ENCODE peak calls at places on chromosomes 7 and 10, in six cellular contexts. One of them, this sample, is unnamed.

GRCh38 chr7:28473567-28474266 is 61.4 kb downstream of the CREB5 start:
- DNase-seq in SJSA1: no peak
- DNase-seq in IMR-90: no peak
- DNase-seq in CD8-positive, alpha-beta memory T cell: no peak
- DNase-seq in heart right ventricle: peak
- DNase-seq in substantia nigra: no peak
- DNase-seq in this sample: peak

GRCh38 chr7:34036972-34037792 is 131.8 kb downstream of the BMPER start:
- DNase-seq in SJSA1: no peak
- DNase-seq in IMR-90: no peak
- DNase-seq in CD8-positive, alpha-beta memory T cell: no peak
- DNase-seq in heart right ventricle: no peak
- DNase-seq in substantia nigra: no peak
- DNase-seq in this sample: no peak

GRCh38 chr7:23234569-23235296 is 11.8 kb upstream of the GPNMB start:
- DNase-seq in SJSA1: no peak
- DNase-seq in IMR-90: no peak
- DNase-seq in CD8-positive, alpha-beta memory T cell: no peak
- DNase-seq in heart right ventricle: no peak
- DNase-seq in substantia nigra: no peak
- DNase-seq in this sample: no peak

GRCh38 chr10:116538461-116538860 is 7.3 kb upstream of the PNLIP start:
- DNase-seq in SJSA1: no peak
- DNase-seq in IMR-90: peak
- DNase-seq in CD8-positive, alpha-beta memory T cell: no peak
- DNase-seq in heart right ventricle: no peak
- DNase-seq in substantia nigra: no peak
- DNase-seq in this sample: no peak

GRCh38 chr10:88120599-88121333 is 257.3 kb downstream of the PTEN start:
- DNase-seq in SJSA1: no peak
- DNase-seq in IMR-90: no peak
- DNase-seq in CD8-positive, alpha-beta memory T cell: no peak
- DNase-seq in heart right ventricle: no peak
- DNase-seq in substantia nigra: no peak
- DNase-seq in this sample: no peak

GRCh38 chr7:8284606-8285005 is 22.6 kb upstream of the ICA1 start:
- DNase-seq in SJSA1: no peak
- DNase-seq in IMR-90: no peak
- DNase-seq in CD8-positive, alpha-beta memory T cell: no peak
- DNase-seq in heart right ventricle: no peak
- DNase-seq in substantia nigra: no peak
- DNase-seq in this sample: no peak

GRCh38 chr10:122746408-122746807 is 46.8 kb upstream of the C10orf120 start:
- DNase-seq in SJSA1: no peak
- DNase-seq in IMR-90: no peak
- DNase-seq in CD8-positive, alpha-beta memory T cell: no peak
- DNase-seq in heart right ventricle: no peak
- DNase-seq in substantia nigra: no peak
- DNase-seq in this sample: no peak

GRCh38 chr7:78212476-78213060 is 414.0 kb downstream of the PHTF2 start:
- DNase-seq in SJSA1: no peak
- DNase-seq in IMR-90: peak
- DNase-seq in CD8-positive, alpha-beta memory T cell: no peak
- DNase-seq in heart right ventricle: no peak
- DNase-seq in substantia nigra: no peak
- DNase-seq in this sample: no peak

GRCh38 chr10:113947138-113948011 is 92.9 kb downstream of the NHLRC2 start:
- DNase-seq in SJSA1: peak
- DNase-seq in IMR-90: no peak
- DNase-seq in CD8-positive, alpha-beta memory T cell: no peak
- DNase-seq in heart right ventricle: no peak
- DNase-seq in substantia nigra: no peak
- DNase-seq in this sample: no peak

GRCh38 chr7:707296-708000 is 19.1 kb upstream of the DNAAF5 start:
- DNase-seq in SJSA1: no peak
- DNase-seq in IMR-90: no peak
- DNase-seq in CD8-positive, alpha-beta memory T cell: no peak
- DNase-seq in heart right ventricle: no peak
- DNase-seq in substantia nigra: no peak
- DNase-seq in this sample: no peak

GRCh38 chr7:157522189-157522588 is 185.4 kb downstream of the DNAJB6 start:
- DNase-seq in SJSA1: peak
- DNase-seq in IMR-90: no peak
- DNase-seq in CD8-positive, alpha-beta memory T cell: no peak
- DNase-seq in heart right ventricle: no peak
- DNase-seq in substantia nigra: no peak
- DNase-seq in this sample: peak

GRCh38 chr10:132562916-132563456 is 25.4 kb downstream of the INPP5A start:
- DNase-seq in SJSA1: no peak
- DNase-seq in IMR-90: no peak
- DNase-seq in CD8-positive, alpha-beta memory T cell: no peak
- DNase-seq in heart right ventricle: no peak
- DNase-seq in substantia nigra: no peak
- DNase-seq in this sample: peak

GRCh38 chr7:155862088-155862487 is 49.8 kb upstream of the SHH start:
- DNase-seq in SJSA1: no peak
- DNase-seq in IMR-90: no peak
- DNase-seq in CD8-positive, alpha-beta memory T cell: no peak
- DNase-seq in heart right ventricle: no peak
- DNase-seq in substantia nigra: no peak
- DNase-seq in this sample: no peak

GRCh38 chr10:67606572-67606971 is 89.4 kb downstream of the CTNNA3 start:
- DNase-seq in SJSA1: peak
- DNase-seq in IMR-90: peak
- DNase-seq in CD8-positive, alpha-beta memory T cell: no peak
- DNase-seq in heart right ventricle: no peak
- DNase-seq in substantia nigra: no peak
- DNase-seq in this sample: no peak

GRCh38 chr7:130649004-130649790 is 19.4 kb downstream of the COPG2 start:
- DNase-seq in SJSA1: no peak
- DNase-seq in IMR-90: peak
- DNase-seq in CD8-positive, alpha-beta memory T cell: no peak
- DNase-seq in heart right ventricle: no peak
- DNase-seq in substantia nigra: no peak
- DNase-seq in this sample: no peak

GRCh38 chr10:70619271-70620019 is 16.9 kb upstream of the PRF1 start:
- DNase-seq in SJSA1: no peak
- DNase-seq in IMR-90: peak
- DNase-seq in CD8-positive, alpha-beta memory T cell: no peak
- DNase-seq in heart right ventricle: no peak
- DNase-seq in substantia nigra: no peak
- DNase-seq in this sample: no peak

GRCh38 chr7:30647589-30647988 is 34.7 kb downstream of the CRHR2 start:
- DNase-seq in SJSA1: no peak
- DNase-seq in IMR-90: no peak
- DNase-seq in CD8-positive, alpha-beta memory T cell: no peak
- DNase-seq in heart right ventricle: no peak
- DNase-seq in substantia nigra: no peak
- DNase-seq in this sample: peak

DNA sequence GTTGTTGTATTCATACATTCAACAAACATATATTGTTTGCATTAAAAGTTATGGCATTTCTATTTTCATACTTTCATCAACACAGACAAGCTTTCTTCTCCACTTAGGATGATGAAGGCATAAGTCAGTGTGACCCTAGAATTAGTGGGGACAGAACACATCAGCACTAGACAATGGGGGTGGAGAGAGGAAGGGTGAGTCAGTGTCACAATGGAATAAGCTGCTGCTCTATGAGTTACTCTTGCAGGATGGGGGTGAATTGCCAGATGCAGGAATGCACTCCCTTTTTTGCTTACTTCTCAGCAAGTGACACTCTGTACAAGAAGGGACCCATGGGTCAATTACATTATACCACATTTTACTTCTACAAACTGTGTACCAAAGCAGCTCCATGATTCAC is 74.0 kb downstream of the DGKI start:
- DNase-seq in SJSA1: peak
- DNase-seq in IMR-90: peak
- DNase-seq in CD8-positive, alpha-beta memory T cell: no peak
- DNase-seq in heart right ventricle: no peak
- DNase-seq in substantia nigra: no peak
- DNase-seq in this sample: no peak
- H3K27ac ChIP-seq in SJSA1: no peak
- H3K27ac ChIP-seq in IMR-90: no peak
- H3K27ac ChIP-seq in CD8-positive, alpha-beta memory T cell: no peak
- H3K27ac ChIP-seq in heart right ventricle: no peak
- H3K27ac ChIP-seq in substantia nigra: no peak
- H3K27ac ChIP-seq in this sample: no peak

GRCh38 chr10:110723224-110723891 is 79.2 kb downstream of the RBM20 start:
- DNase-seq in SJSA1: no peak
- DNase-seq in IMR-90: no peak
- DNase-seq in CD8-positive, alpha-beta memory T cell: no peak
- DNase-seq in heart right ventricle: no peak
- DNase-seq in substantia nigra: no peak
- DNase-seq in this sample: no peak

GRCh38 chr10:110721406-110722038 is 77.4 kb downstream of the RBM20 start:
- DNase-seq in SJSA1: no peak
- DNase-seq in IMR-90: no peak
- DNase-seq in CD8-positive, alpha-beta memory T cell: no peak
- DNase-seq in heart right ventricle: no peak
- DNase-seq in substantia nigra: no peak
- DNase-seq in this sample: no peak

DNA sequence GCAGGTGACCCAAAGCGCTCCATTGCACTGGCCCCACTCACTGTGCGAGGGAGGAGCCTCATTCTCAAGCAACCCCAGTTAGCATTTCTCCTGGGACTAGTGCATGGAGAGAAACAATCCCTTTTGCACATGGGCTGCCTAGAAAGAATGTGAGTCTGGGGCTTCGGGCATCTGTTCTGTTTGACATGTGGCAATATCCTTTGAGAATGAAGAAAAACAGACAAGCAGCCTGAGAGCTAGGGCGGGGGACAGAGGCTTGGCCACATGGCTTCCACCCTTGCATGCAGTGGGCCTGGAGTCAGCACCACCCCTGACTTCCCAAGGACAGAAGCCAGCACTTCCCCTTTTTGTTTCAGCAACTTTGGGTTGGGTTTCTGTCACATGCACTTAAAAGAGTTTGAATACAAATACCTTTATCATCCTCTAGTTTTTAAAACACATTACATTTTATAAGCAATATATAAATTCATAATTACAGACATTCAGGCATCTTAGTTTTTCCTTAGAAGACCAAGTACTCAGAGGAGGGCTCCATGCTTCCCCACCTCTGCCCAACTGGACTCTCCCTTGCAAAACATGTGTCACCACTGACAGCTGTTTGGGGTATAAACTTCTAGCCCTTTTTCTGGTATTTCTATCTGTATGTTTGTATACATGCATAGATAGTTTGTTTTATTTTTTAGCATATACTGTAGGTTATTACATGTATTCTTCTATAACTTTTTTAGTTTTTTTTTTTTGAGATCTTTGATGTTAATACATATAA is 73.9 kb downstream of the RBM20 start:
- DNase-seq in SJSA1: no peak
- DNase-seq in IMR-90: no peak
- DNase-seq in CD8-positive, alpha-beta memory T cell: no peak
- DNase-seq in heart right ventricle: peak
- DNase-seq in substantia nigra: no peak
- DNase-seq in this sample: peak
- H3K27ac ChIP-seq in SJSA1: no peak
- H3K27ac ChIP-seq in IMR-90: no peak
- H3K27ac ChIP-seq in CD8-positive, alpha-beta memory T cell: no peak
- H3K27ac ChIP-seq in heart right ventricle: peak
- H3K27ac ChIP-seq in substantia nigra: no peak
- H3K27ac ChIP-seq in this sample: no peak

GRCh38 chr10:29248156-29248555 is 40.7 kb upstream of the LYZL1 start:
- DNase-seq in SJSA1: no peak
- DNase-seq in IMR-90: no peak
- DNase-seq in CD8-positive, alpha-beta memory T cell: no peak
- DNase-seq in heart right ventricle: no peak
- DNase-seq in substantia nigra: no peak
- DNase-seq in this sample: no peak

GRCh38 chr10:29248987-29249386 is 39.9 kb upstream of the LYZL1 start:
- DNase-seq in SJSA1: no peak
- DNase-seq in IMR-90: no peak
- DNase-seq in CD8-positive, alpha-beta memory T cell: no peak
- DNase-seq in heart right ventricle: no peak
- DNase-seq in substantia nigra: no peak
- DNase-seq in this sample: no peak

GRCh38 chr10:29253096-29254029 is 35.5 kb upstream of the LYZL1 start:
- DNase-seq in SJSA1: no peak
- DNase-seq in IMR-90: no peak
- DNase-seq in CD8-positive, alpha-beta memory T cell: no peak
- DNase-seq in heart right ventricle: no peak
- DNase-seq in substantia nigra: no peak
- DNase-seq in this sample: no peak

GRCh38 chr10:29246449-29246848 is 42.4 kb upstream of the LYZL1 start:
- DNase-seq in SJSA1: no peak
- DNase-seq in IMR-90: no peak
- DNase-seq in CD8-positive, alpha-beta memory T cell: no peak
- DNase-seq in heart right ventricle: no peak
- DNase-seq in substantia nigra: no peak
- DNase-seq in this sample: no peak

GRCh38 chr10:29250066-29250465 is 38.8 kb upstream of the LYZL1 start:
- DNase-seq in SJSA1: no peak
- DNase-seq in IMR-90: no peak
- DNase-seq in CD8-positive, alpha-beta memory T cell: no peak
- DNase-seq in heart right ventricle: no peak
- DNase-seq in substantia nigra: no peak
- DNase-seq in this sample: no peak
- H3K27ac ChIP-seq in SJSA1: no peak
- H3K27ac ChIP-seq in IMR-90: no peak
- H3K27ac ChIP-seq in CD8-positive, alpha-beta memory T cell: no peak
- H3K27ac ChIP-seq in heart right ventricle: no peak
- H3K27ac ChIP-seq in substantia nigra: no peak
- H3K27ac ChIP-seq in this sample: no peak

GRCh38 chr7:11373546-11374142 is 400.0 kb downstream of the PHF14 start:
- DNase-seq in SJSA1: no peak
- DNase-seq in IMR-90: no peak
- DNase-seq in CD8-positive, alpha-beta memory T cell: no peak
- DNase-seq in heart right ventricle: no peak
- DNase-seq in substantia nigra: no peak
- DNase-seq in this sample: no peak

GRCh38 chr7:11379641-11380040 is 406.0 kb downstream of the PHF14 start:
- DNase-seq in SJSA1: no peak
- DNase-seq in IMR-90: no peak
- DNase-seq in CD8-positive, alpha-beta memory T cell: no peak
- DNase-seq in heart right ventricle: no peak
- DNase-seq in substantia nigra: no peak
- DNase-seq in this sample: no peak

GRCh38 chr7:11376549-11376948 is 402.9 kb downstream of the PHF14 start:
- DNase-seq in SJSA1: no peak
- DNase-seq in IMR-90: no peak
- DNase-seq in CD8-positive, alpha-beta memory T cell: no peak
- DNase-seq in heart right ventricle: no peak
- DNase-seq in substantia nigra: no peak
- DNase-seq in this sample: no peak

GRCh38 chr7:11369696-11370095 is 396.0 kb downstream of the PHF14 start:
- DNase-seq in SJSA1: no peak
- DNase-seq in IMR-90: no peak
- DNase-seq in CD8-positive, alpha-beta memory T cell: no peak
- DNase-seq in heart right ventricle: no peak
- DNase-seq in substantia nigra: no peak
- DNase-seq in this sample: no peak

DNA sequence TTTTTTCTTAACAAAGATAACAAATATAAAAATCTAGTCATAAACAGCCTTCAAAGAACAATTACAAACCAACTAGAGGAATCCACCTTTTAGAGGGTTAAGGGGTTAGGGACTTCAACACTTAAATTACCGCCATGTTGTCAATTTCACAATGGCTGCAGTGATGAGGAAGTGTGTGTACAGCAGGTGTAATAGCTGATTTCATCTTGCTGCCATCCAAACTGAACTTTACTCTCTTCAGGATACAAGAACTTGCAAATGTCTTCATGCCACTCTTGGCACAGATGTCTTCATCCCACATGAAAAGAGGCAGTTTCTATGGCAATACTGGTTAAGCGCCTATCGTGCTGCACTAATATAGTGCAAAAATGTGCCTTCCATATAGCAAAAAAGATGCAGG is 401.0 kb downstream of the PHF14 start:
- DNase-seq in SJSA1: no peak
- DNase-seq in IMR-90: no peak
- DNase-seq in CD8-positive, alpha-beta memory T cell: no peak
- DNase-seq in heart right ventricle: no peak
- DNase-seq in substantia nigra: no peak
- DNase-seq in this sample: no peak
- H3K27ac ChIP-seq in SJSA1: no peak
- H3K27ac ChIP-seq in IMR-90: no peak
- H3K27ac ChIP-seq in CD8-positive, alpha-beta memory T cell: no peak
- H3K27ac ChIP-seq in heart right ventricle: no peak
- H3K27ac ChIP-seq in substantia nigra: no peak
- H3K27ac ChIP-seq in this sample: no peak